ENCODE peak calls at places on chromosomes 3 and 15, in five cellular contexts. A is GM12892, Q is ovary, F is GM12891, T is adrenal gland. N is an unnamed sample.

GRCh38 chr3:46097691-46098241 is 70.5 kb upstream of the XCR1 start:
- DNase-seq in A (no peak), Q (peak), F (no peak), T (no peak), N (no peak)

GRCh38 chr15:60135961-60136360 is 131.8 kb downstream of the FOXB1 start:
- DNase-seq in A (no peak), Q (no peak), F (no peak), T (no peak), N (no peak)

GRCh38 chr15:35624881-35625280 is 78.9 kb upstream of the DPH6 start:
- DNase-seq in A (no peak), Q (peak), F (no peak), T (peak), N (no peak)

GRCh38 chr3:13013151-13013561 is 60.1 kb downstream of the IQSEC1 start:
- DNase-seq in A (no peak), Q (no peak), F (no peak), T (no peak), N (peak)

GRCh38 chr3:191912616-191913204 is 451.7 kb downstream of the PYDC2 start:
- DNase-seq in A (no peak), Q (no peak), F (no peak), T (no peak), N (no peak)

GRCh38 chr3:10774129-10774670 is 41.8 kb upstream of the SLC6A11 start:
- DNase-seq in A (no peak), Q (no peak), F (no peak), T (no peak), N (no peak)

GRCh38 chr3:146243559-146243958 is 7.3 kb downstream of the PLSCR4 start:
- DNase-seq in A (no peak), Q (no peak), F (no peak), T (no peak), N (no peak)

GRCh38 chr3:187935623-187936156 is 190.4 kb upstream of the BCL6 start:
- DNase-seq in A (peak), Q (no peak), F (peak), T (no peak), N (no peak)

GRCh38 chr3:38001456-38002081 is 11.0 kb downstream of the VILL start:
- DNase-seq in A (no peak), Q (no peak), F (no peak), T (peak), N (peak)

GRCh38 chr3:152892446-152892845 is 57.5 kb downstream of the P2RY1 start:
- DNase-seq in A (no peak), Q (no peak), F (no peak), T (no peak), N (no peak)

GRCh38 chr15:77851086-77851485 is 218.4 kb upstream of the LINGO1 start:
- DNase-seq in A (no peak), Q (no peak), F (no peak), T (no peak), N (no peak)

GRCh38 chr3:157527471-157527881 is 24.3 kb upstream of the VEPH1 start:
- DNase-seq in A (no peak), Q (no peak), F (no peak), T (no peak), N (no peak)

GRCh38 chr3:46337911-46338310 is 16.0 kb upstream of the CCR2 start:
- DNase-seq in A (no peak), Q (no peak), F (no peak), T (no peak), N (no peak)

GRCh38 chr3:19155375-19155774 is 7.1 kb downstream of the KCNH8 start:
- DNase-seq in A (no peak), Q (no peak), F (no peak), T (peak), N (no peak)

GRCh38 chr3:159322322-159322939 is 520.6 kb downstream of the MFSD1 start:
- DNase-seq in A (peak), Q (no peak), F (peak), T (peak), N (peak)

GRCh38 chr3:134601539-134602439 is 49.0 kb downstream of the KY start:
- DNase-seq in A (no peak), Q (no peak), F (no peak), T (peak), N (peak)

GRCh38 chr15:39095218-39095879 is 485.5 kb upstream of the THBS1 start:
- DNase-seq in A (no peak), Q (no peak), F (no peak), T (no peak), N (no peak)

GRCh38 chr3:120028271-120029047 is 65.8 kb downstream of the GSK3B start:
- DNase-seq in A (no peak), Q (no peak), F (no peak), T (no peak), N (no peak)

GRCh38 chr3:98906230-98906629 is 4.7 kb upstream of the DCBLD2 start:
- DNase-seq in A (no peak), Q (no peak), F (no peak), T (no peak), N (no peak)

GRCh38 chr3:122533931-122534334 is 19.2 kb upstream of the KPNA1 start:
- DNase-seq in A (peak), Q (no peak), F (peak), T (peak), N (no peak)

GRCh38 chr3:70703305-70704102 is 391.1 kb upstream of the MDFIC2 start:
- DNase-seq in A (no peak), Q (no peak), F (no peak), T (no peak), N (no peak)

GRCh38 chr3:32089476-32089875 is 16.9 kb upstream of the GPD1L start:
- DNase-seq in A (no peak), Q (no peak), F (no peak), T (no peak), N (no peak)

GRCh38 chr3:127423856-127424765 is 136.3 kb upstream of the PRR20G start:
- DNase-seq in A (no peak), Q (no peak), F (no peak), T (no peak), N (no peak)

GRCh38 chr3:45988804-45989203 is 6.8 kb downstream of the FYCO1 start:
- DNase-seq in A (no peak), Q (no peak), F (no peak), T (no peak), N (peak)

GRCh38 chr3:74844428-74844827 is 230.0 kb upstream of the CNTN3 start:
- DNase-seq in A (no peak), Q (no peak), F (no peak), T (no peak), N (no peak)

GRCh38 chr3:30042274-30042859 is 564.0 kb upstream of the TGFBR2 start:
- DNase-seq in A (no peak), Q (peak), F (peak), T (peak), N (peak)

GRCh38 chr3:49357466-49358216 is 512 bp downstream of the GPX1 start:
- DNase-seq in A (no peak), Q (peak), F (no peak), T (peak), N (peak)
- TF ChIP-seq POLR2A in A (no peak), Q (no peak), F (no peak), T (no peak), N (no peak)

GRCh38 chr3:52892290-52892624 is 5.1 kb downstream of the STIMATE start:
- DNase-seq in A (no peak), Q (no peak), F (no peak), T (no peak), N (no peak)

GRCh38 chr3:52894756-52895155 is 2.6 kb downstream of the STIMATE start:
- DNase-seq in A (no peak), Q (no peak), F (no peak), T (no peak), N (no peak)

GRCh38 chr3:52892625-52893311 is 4.6 kb downstream of the STIMATE start:
- DNase-seq in A (no peak), Q (no peak), F (no peak), T (no peak), N (peak)

GRCh38 chr3:52895416-52895815 is 1.9 kb downstream of the STIMATE start:
- DNase-seq in A (no peak), Q (no peak), F (no peak), T (no peak), N (no peak)

GRCh38 chr3:52893723-52894122 is 3.6 kb downstream of the STIMATE start:
- DNase-seq in A (no peak), Q (no peak), F (no peak), T (no peak), N (no peak)
- TF ChIP-seq POLR2A in A (no peak), Q (no peak), F (no peak), T (no peak), N (no peak)

GRCh38 chr15:63042879-63043340 is 363 bp downstream of the TPM1 start:
- DNase-seq in A (no peak), Q (no peak), F (peak), T (no peak), N (no peak)

GRCh38 chr15:63040954-63041353 is 1.6 kb upstream of the TPM1 start:
- DNase-seq in A (no peak), Q (no peak), F (no peak), T (no peak), N (no peak)

GRCh38 chr15:63043391-63044076 is 987 bp downstream of the TPM1 start:
- DNase-seq in A (no peak), Q (no peak), F (peak), T (no peak), N (no peak)

GRCh38 chr15:63041402-63041977 is 1.1 kb upstream of the TPM1 start:
- DNase-seq in A (no peak), Q (no peak), F (no peak), T (no peak), N (no peak)

GRCh38 chr15:63041982-63042878 is at the start of gene TPM1:
- DNase-seq in A (no peak), Q (peak), F (peak), T (peak), N (no peak)
- TF ChIP-seq POLR2A in A (no peak), Q (peak), F (no peak), T (peak), N (no peak)

GRCh38 chr15:67023517-67024321 is 41.7 kb upstream of the SMAD3 start:
- DNase-seq in A (no peak), Q (no peak), F (no peak), T (peak), N (no peak)

GRCh38 chr15:67025719-67026118 is 39.7 kb upstream of the SMAD3 start:
- DNase-seq in A (no peak), Q (peak), F (no peak), T (peak), N (peak)

GRCh38 chr15:67026171-67026967 is 39.0 kb upstream of the SMAD3 start:
- DNase-seq in A (no peak), Q (no peak), F (no peak), T (no peak), N (no peak)

GRCh38 chr15:67024322-67024997 is 40.9 kb upstream of the SMAD3 start:
- DNase-seq in A (no peak), Q (peak), F (no peak), T (peak), N (peak)

DNA sequence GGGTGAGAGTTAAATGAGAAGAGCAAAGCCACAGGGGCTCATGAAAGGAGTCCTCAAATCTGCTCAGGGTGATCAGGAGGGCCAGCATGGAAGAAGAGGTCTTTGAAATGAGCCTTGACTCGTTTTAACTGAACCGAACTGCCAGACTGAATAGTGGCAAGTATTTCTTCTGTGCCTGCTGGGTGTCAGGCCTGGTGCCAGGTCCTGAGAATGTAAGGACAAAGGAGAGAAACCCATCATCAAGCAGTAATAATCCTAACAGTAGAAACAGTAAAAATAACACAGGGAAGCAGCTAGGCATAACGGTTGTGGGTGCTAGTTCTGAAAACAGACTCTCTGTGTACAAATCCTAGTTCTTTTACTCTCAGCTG is 40.4 kb upstream of the SMAD3 start:
- DNase-seq in A (no peak), Q (no peak), F (no peak), T (no peak), N (no peak)
- TF ChIP-seq POLR2A in A (no peak), Q (no peak), F (no peak), T (no peak), N (no peak)

DNA sequence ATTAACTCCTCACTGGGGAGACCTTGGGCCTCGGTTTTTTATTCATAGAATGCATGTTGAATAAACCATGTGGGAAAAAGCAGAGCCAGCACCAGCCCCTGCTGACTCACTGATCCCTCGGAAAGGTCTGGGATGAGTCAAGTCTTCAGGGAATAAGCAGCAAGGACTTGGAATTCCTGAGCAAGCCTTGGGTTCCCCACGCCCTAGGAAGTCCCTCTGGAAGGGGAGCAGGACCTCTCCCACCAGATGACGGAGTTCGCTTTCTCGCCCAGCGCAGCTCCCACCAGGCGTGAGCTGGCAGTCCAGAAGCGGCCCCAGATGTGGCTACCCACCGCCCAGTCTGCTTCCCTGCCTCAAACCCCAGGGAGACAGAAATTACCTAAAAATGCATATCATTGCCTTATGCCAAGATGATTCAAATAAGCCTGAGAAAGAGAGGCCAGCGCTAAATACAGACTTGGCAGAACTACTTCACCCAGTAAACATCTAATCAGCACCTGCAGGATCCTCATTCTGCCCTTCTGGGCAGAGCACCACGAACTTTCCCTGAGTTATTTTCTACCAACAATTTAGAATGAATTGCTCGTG is 45.5 kb downstream of the BTD start:
- DNase-seq in A (no peak), Q (peak), F (no peak), T (peak), N (no peak)
- TF ChIP-seq POLR2A in A (no peak), Q (no peak), F (no peak), T (no peak), N (no peak)

N was measured in erythroblast.